ENCODE peak calls at places on chromosome 16, in five cellular contexts. One of them, this sample, is unnamed.

GRCh38 chr16:58843675-58844074 is 109.6 kb upstream of the GOT2 start:
- DNase-seq in upper lobe of right lung: no peak
- DNase-seq in LNCaP clone FGC: no peak
- DNase-seq in tibial nerve: no peak
- DNase-seq in MCF 10A: peak
- DNase-seq in this sample: no peak

GRCh38 chr16:12675852-12676251 is 127.8 kb downstream of the CPPED1 start:
- DNase-seq in upper lobe of right lung: no peak
- DNase-seq in LNCaP clone FGC: no peak
- DNase-seq in tibial nerve: no peak
- DNase-seq in MCF 10A: no peak
- DNase-seq in this sample: no peak

GRCh38 chr16:48385272-48385953 is at the start of gene SIAH1:
- DNase-seq in upper lobe of right lung: peak
- DNase-seq in LNCaP clone FGC: no peak
- DNase-seq in tibial nerve: peak
- DNase-seq in MCF 10A: peak
- DNase-seq in this sample: peak

GRCh38 chr16:87391324-87391949 is 699 bp upstream of the MAP1LC3B start:
- DNase-seq in upper lobe of right lung: peak
- DNase-seq in LNCaP clone FGC: no peak
- DNase-seq in tibial nerve: peak
- DNase-seq in MCF 10A: peak
- DNase-seq in this sample: peak

GRCh38 chr16:15650698-15651161 is 685 bp downstream of the NDE1 start:
- DNase-seq in upper lobe of right lung: no peak
- DNase-seq in LNCaP clone FGC: no peak
- DNase-seq in tibial nerve: no peak
- DNase-seq in MCF 10A: peak
- DNase-seq in this sample: no peak

GRCh38 chr16:4323071-4323844 is 7.4 kb downstream of the GLIS2 start:
- DNase-seq in upper lobe of right lung: peak
- DNase-seq in LNCaP clone FGC: no peak
- DNase-seq in tibial nerve: no peak
- DNase-seq in MCF 10A: no peak
- DNase-seq in this sample: peak

GRCh38 chr16:29745126-29745852 is 501 bp downstream of the C16orf54 start:
- DNase-seq in upper lobe of right lung: peak
- DNase-seq in LNCaP clone FGC: no peak
- DNase-seq in tibial nerve: no peak
- DNase-seq in MCF 10A: no peak
- DNase-seq in this sample: no peak

GRCh38 chr16:47528431-47528830 is 67.3 kb downstream of the PHKB start:
- DNase-seq in upper lobe of right lung: no peak
- DNase-seq in LNCaP clone FGC: no peak
- DNase-seq in tibial nerve: no peak
- DNase-seq in MCF 10A: no peak
- DNase-seq in this sample: no peak

GRCh38 chr16:87580855-87581261 is 21.4 kb upstream of the JPH3 start:
- DNase-seq in upper lobe of right lung: no peak
- DNase-seq in LNCaP clone FGC: no peak
- DNase-seq in tibial nerve: no peak
- DNase-seq in MCF 10A: peak
- DNase-seq in this sample: no peak

GRCh38 chr16:68754117-68754792 is 17.2 kb downstream of the CDH1 start:
- DNase-seq in upper lobe of right lung: no peak
- DNase-seq in LNCaP clone FGC: no peak
- DNase-seq in tibial nerve: no peak
- DNase-seq in MCF 10A: no peak
- DNase-seq in this sample: no peak

GRCh38 chr16:86088816-86089215 is 189.9 kb downstream of the IRF8 start:
- DNase-seq in upper lobe of right lung: no peak
- DNase-seq in LNCaP clone FGC: no peak
- DNase-seq in tibial nerve: no peak
- DNase-seq in MCF 10A: no peak
- DNase-seq in this sample: peak

GRCh38 chr16:9048302-9048700 is 43.1 kb upstream of the HAPSTR1 start:
- DNase-seq in upper lobe of right lung: no peak
- DNase-seq in LNCaP clone FGC: no peak
- DNase-seq in tibial nerve: no peak
- DNase-seq in MCF 10A: no peak
- DNase-seq in this sample: no peak

GRCh38 chr16:68612996-68613395 is 32.1 kb upstream of the CDH3 start:
- DNase-seq in upper lobe of right lung: no peak
- DNase-seq in LNCaP clone FGC: no peak
- DNase-seq in tibial nerve: no peak
- DNase-seq in MCF 10A: no peak
- DNase-seq in this sample: no peak

GRCh38 chr16:935684-936083 is 35.1 kb downstream of the LMF1 start:
- DNase-seq in upper lobe of right lung: no peak
- DNase-seq in LNCaP clone FGC: no peak
- DNase-seq in tibial nerve: no peak
- DNase-seq in MCF 10A: no peak
- DNase-seq in this sample: no peak

GRCh38 chr16:1121601-1122000 is 25.6 kb upstream of the C1QTNF8 start:
- DNase-seq in upper lobe of right lung: no peak
- DNase-seq in LNCaP clone FGC: no peak
- DNase-seq in tibial nerve: no peak
- DNase-seq in MCF 10A: no peak
- DNase-seq in this sample: no peak

GRCh38 chr16:4200000-4200780 is 41.7 kb downstream of the SRL start:
- DNase-seq in upper lobe of right lung: peak
- DNase-seq in LNCaP clone FGC: peak
- DNase-seq in tibial nerve: peak
- DNase-seq in MCF 10A: peak
- DNase-seq in this sample: peak

GRCh38 chr16:106623-107324 is 28.7 kb downstream of the MPG start:
- DNase-seq in upper lobe of right lung: no peak
- DNase-seq in LNCaP clone FGC: no peak
- DNase-seq in tibial nerve: no peak
- DNase-seq in MCF 10A: peak
- DNase-seq in this sample: no peak

GRCh38 chr16:31008154-31008950 is 2.1 kb downstream of the STX1B start:
- DNase-seq in upper lobe of right lung: no peak
- DNase-seq in LNCaP clone FGC: no peak
- DNase-seq in tibial nerve: no peak
- DNase-seq in MCF 10A: no peak
- DNase-seq in this sample: no peak

GRCh38 chr16:59698341-59698979 is 964.3 kb upstream of the GOT2 start:
- DNase-seq in upper lobe of right lung: no peak
- DNase-seq in LNCaP clone FGC: no peak
- DNase-seq in tibial nerve: no peak
- DNase-seq in MCF 10A: peak
- DNase-seq in this sample: no peak

GRCh38 chr16:7548796-7549318 is 216.2 kb downstream of the RBFOX1 start:
- DNase-seq in upper lobe of right lung: no peak
- DNase-seq in LNCaP clone FGC: no peak
- DNase-seq in tibial nerve: no peak
- DNase-seq in MCF 10A: no peak
- DNase-seq in this sample: no peak

GRCh38 chr16:30773826-30774225 is 11.7 kb downstream of the RNF40 start:
- DNase-seq in upper lobe of right lung: no peak
- DNase-seq in LNCaP clone FGC: no peak
- DNase-seq in tibial nerve: no peak
- DNase-seq in MCF 10A: no peak
- DNase-seq in this sample: no peak

GRCh38 chr16:65548470-65548869 is 426.6 kb upstream of the CDH11 start:
- DNase-seq in upper lobe of right lung: no peak
- DNase-seq in LNCaP clone FGC: no peak
- DNase-seq in tibial nerve: no peak
- DNase-seq in MCF 10A: no peak
- DNase-seq in this sample: no peak

GRCh38 chr16:52861614-52862022 is 191.1 kb downstream of the CHD9NB start:
- DNase-seq in upper lobe of right lung: no peak
- DNase-seq in LNCaP clone FGC: no peak
- DNase-seq in tibial nerve: no peak
- DNase-seq in MCF 10A: peak
- DNase-seq in this sample: no peak

DNA sequence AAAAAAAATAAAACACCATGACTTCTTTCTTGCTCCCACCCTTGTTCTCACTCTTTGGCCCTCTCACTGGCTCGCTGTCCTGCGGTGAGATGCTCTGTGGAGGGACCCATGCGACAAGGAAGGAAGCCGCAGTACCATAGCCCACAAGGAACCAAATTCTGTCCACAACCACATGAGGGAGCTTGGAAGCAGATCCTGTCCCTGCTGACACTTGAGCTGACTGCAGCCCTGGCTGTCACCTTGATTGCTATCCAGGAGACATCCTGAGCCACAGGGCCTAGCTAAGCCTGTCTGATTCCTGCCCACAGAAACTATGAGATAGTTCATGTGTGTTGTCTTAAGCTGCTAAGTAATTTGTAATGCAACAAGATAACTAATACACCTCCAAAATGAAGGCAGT is 4.8 kb upstream of the MT2A start:
- DNase-seq in upper lobe of right lung: no peak
- DNase-seq in LNCaP clone FGC: no peak
- DNase-seq in tibial nerve: no peak
- DNase-seq in MCF 10A: peak
- DNase-seq in this sample: no peak
- TF ChIP-seq CTCF in upper lobe of right lung: peak
- TF ChIP-seq CTCF in LNCaP clone FGC: peak
- TF ChIP-seq CTCF in tibial nerve: no peak
- TF ChIP-seq CTCF in MCF 10A: peak
- TF ChIP-seq CTCF in this sample: no peak

DNA sequence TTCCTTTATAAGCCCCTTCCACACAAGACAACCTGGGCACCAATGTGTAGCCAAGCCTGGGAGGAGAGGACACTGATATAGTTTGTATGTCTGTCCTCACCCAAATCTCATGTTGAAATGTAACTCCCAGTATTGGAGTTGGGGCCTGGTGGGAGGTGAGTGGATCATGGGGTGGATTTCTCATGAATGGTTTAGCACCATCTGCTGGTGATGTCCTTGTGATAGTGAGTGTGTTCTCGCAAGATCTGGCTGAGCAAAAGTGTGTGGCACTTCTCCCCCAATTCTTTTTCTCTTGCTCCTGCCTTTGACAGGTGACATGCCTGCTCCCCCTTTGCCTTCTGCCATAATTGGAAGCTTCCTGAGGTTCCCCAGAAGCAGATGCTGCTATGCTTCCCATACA is 135.8 kb downstream of the USP31 start:
- DNase-seq in upper lobe of right lung: no peak
- DNase-seq in LNCaP clone FGC: no peak
- DNase-seq in tibial nerve: no peak
- DNase-seq in MCF 10A: peak
- DNase-seq in this sample: no peak
- TF ChIP-seq CTCF in upper lobe of right lung: no peak
- TF ChIP-seq CTCF in LNCaP clone FGC: peak
- TF ChIP-seq CTCF in tibial nerve: no peak
- TF ChIP-seq CTCF in MCF 10A: peak
- TF ChIP-seq CTCF in this sample: no peak

GRCh38 chr16:3137267-3137666 is 2.4 kb downstream of the ZNF213 start:
- DNase-seq in upper lobe of right lung: no peak
- DNase-seq in LNCaP clone FGC: no peak
- DNase-seq in tibial nerve: no peak
- DNase-seq in MCF 10A: no peak
- DNase-seq in this sample: peak
- TF ChIP-seq CTCF in upper lobe of right lung: no peak
- TF ChIP-seq CTCF in LNCaP clone FGC: no peak
- TF ChIP-seq CTCF in tibial nerve: no peak
- TF ChIP-seq CTCF in MCF 10A: no peak
- TF ChIP-seq CTCF in this sample: no peak

GRCh38 chr16:67278773-67279295 is 498 bp upstream of the PLEKHG4 start:
- DNase-seq in upper lobe of right lung: no peak
- DNase-seq in LNCaP clone FGC: no peak
- DNase-seq in tibial nerve: no peak
- DNase-seq in MCF 10A: no peak
- DNase-seq in this sample: no peak
- TF ChIP-seq CTCF in upper lobe of right lung: peak
- TF ChIP-seq CTCF in LNCaP clone FGC: peak
- TF ChIP-seq CTCF in tibial nerve: no peak
- TF ChIP-seq CTCF in MCF 10A: no peak
- TF ChIP-seq CTCF in this sample: no peak

GRCh38 chr16:67150058-67150832 is 553 bp downstream of the B3GNT9 start:
- DNase-seq in upper lobe of right lung: peak
- DNase-seq in LNCaP clone FGC: no peak
- DNase-seq in tibial nerve: no peak
- DNase-seq in MCF 10A: no peak
- DNase-seq in this sample: peak
- TF ChIP-seq CTCF in upper lobe of right lung: peak
- TF ChIP-seq CTCF in LNCaP clone FGC: no peak
- TF ChIP-seq CTCF in tibial nerve: no peak
- TF ChIP-seq CTCF in MCF 10A: no peak
- TF ChIP-seq CTCF in this sample: no peak

DNA sequence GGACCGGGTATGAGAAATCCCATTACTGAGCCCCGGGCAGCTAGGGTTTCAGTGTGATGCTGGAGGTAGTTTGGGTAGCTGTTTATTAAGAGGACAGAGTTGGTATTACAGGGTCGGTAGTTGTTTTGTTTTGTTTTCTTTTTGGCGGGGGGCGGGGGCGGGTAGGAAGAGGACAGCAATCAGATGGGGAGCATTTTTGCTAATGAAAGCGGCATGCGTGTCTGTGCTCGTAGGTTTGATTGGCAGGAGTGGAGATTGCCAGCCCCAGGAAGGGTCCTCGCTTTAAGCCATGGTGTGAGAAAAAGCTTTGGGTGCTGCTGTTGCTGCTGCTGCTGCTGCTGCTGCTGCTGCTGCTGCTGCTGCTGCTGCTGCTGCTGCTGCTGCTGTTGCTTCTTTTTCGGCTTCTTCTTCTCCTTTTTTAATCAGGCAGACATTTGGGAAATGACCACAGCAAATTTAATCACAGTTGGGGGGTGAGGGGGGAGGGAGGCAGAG is 498.5 kb upstream of the ZFHX3 start:
- DNase-seq in upper lobe of right lung: no peak
- DNase-seq in LNCaP clone FGC: no peak
- DNase-seq in tibial nerve: no peak
- DNase-seq in MCF 10A: no peak
- DNase-seq in this sample: no peak
- TF ChIP-seq CTCF in upper lobe of right lung: no peak
- TF ChIP-seq CTCF in LNCaP clone FGC: no peak
- TF ChIP-seq CTCF in tibial nerve: no peak
- TF ChIP-seq CTCF in MCF 10A: no peak
- TF ChIP-seq CTCF in this sample: no peak

GRCh38 chr16:19555938-19556778 is 655 bp downstream of the VPS35L start:
- DNase-seq in upper lobe of right lung: no peak
- DNase-seq in LNCaP clone FGC: peak
- DNase-seq in tibial nerve: no peak
- DNase-seq in MCF 10A: peak
- DNase-seq in this sample: no peak
- TF ChIP-seq CTCF in upper lobe of right lung: peak
- TF ChIP-seq CTCF in LNCaP clone FGC: peak
- TF ChIP-seq CTCF in tibial nerve: no peak
- TF ChIP-seq CTCF in MCF 10A: no peak
- TF ChIP-seq CTCF in this sample: no peak

DNA sequence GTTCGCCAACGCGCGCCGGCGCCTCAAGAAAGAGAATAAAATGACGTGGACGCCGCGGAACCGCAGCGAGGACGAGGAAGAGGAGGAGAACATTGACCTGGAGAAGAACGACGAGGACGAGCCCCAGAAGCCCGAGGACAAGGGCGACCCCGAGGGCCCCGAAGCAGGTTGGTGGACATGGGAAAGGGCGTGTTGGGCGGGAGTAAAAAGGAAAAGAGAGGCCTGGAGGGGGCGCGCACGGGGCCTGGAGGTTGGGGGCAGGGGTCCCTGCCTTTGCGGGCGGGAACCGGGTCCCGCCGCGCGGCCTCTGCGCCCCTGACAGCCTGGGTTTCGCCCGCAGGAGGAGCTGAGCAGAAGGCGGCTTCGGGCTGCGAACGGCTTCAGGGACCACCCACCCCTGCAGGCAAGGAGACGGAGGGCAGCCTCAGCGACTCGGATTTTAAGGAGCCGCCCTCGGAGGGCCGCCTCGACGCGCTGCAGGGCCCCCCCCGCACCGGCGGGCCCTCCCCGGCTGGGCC is 2.1 kb downstream of the IRX5 start:
- DNase-seq in upper lobe of right lung: peak
- DNase-seq in LNCaP clone FGC: no peak
- DNase-seq in tibial nerve: no peak
- DNase-seq in MCF 10A: peak
- DNase-seq in this sample: no peak
- TF ChIP-seq CTCF in upper lobe of right lung: no peak
- TF ChIP-seq CTCF in LNCaP clone FGC: no peak
- TF ChIP-seq CTCF in tibial nerve: no peak
- TF ChIP-seq CTCF in MCF 10A: no peak
- TF ChIP-seq CTCF in this sample: no peak

This sample was measured in sigmoid colon.